ENCODE peak calls at places on chromosomes 4 and X, in six cellular contexts. J, M, O, K, P and W are unnamed samples. For H3K4me1, the result is how much of the 10 kb centered on the place peaks cover.

GRCh38 chrX:40095588-40096394 is 2.0 kb downstream of the BCOR start:
- DNase-seq in P (no peak), J (peak), M (no peak), O (no peak), K (peak), W (no peak)

GRCh38 chr4:15766821-15767220 is 11.3 kb upstream of the CD38 start:
- DNase-seq in J (no peak), P (no peak), K (no peak), O (no peak), M (no peak), W (no peak)

GRCh38 chr4:7759221-7759620 is 180.4 kb downstream of the AFAP1 start:
- DNase-seq in K (no peak), J (no peak), O (no peak), M (no peak), P (no peak), W (no peak)

GRCh38 chr4:176919631-176920030 is 126.9 kb upstream of the VEGFC start:
- DNase-seq in P (no peak), O (no peak), J (no peak), K (no peak), M (no peak), W (no peak)

GRCh38 chr4:46999584-46999983 is 6.2 kb upstream of the GABRA4 start:
- DNase-seq in O (peak), P (no peak), K (no peak), J (no peak), M (no peak), W (no peak)

GRCh38 chrX:97238632-97239031 is 354.9 kb downstream of the RPA4 start:
- DNase-seq in P (peak), O (peak), J (no peak), M (no peak), K (no peak), W (no peak)

GRCh38 chr4:18508801-18509200 is 487.2 kb upstream of the LCORL start:
- DNase-seq in P (no peak), K (no peak), M (no peak), J (no peak), O (no peak), W (no peak)

GRCh38 chrX:49792376-49792775 is 36.7 kb upstream of the PAGE4 start:
- DNase-seq in M (no peak), O (no peak), P (no peak), J (no peak), K (no peak), W (no peak)

GRCh38 chr4:13547563-13548041 is 3.3 kb upstream of the NKX3-2 start:
- DNase-seq in K (no peak), M (no peak), J (peak), O (no peak), P (no peak), W (no peak)

GRCh38 chr4:158131037-158131436 is 41.8 kb downstream of the GASK1B start:
- DNase-seq in K (no peak), M (no peak), P (no peak), J (no peak), O (peak), W (no peak)

GRCh38 chr4:46274717-46275116 is 115.2 kb downstream of the GABRA2 start:
- DNase-seq in K (no peak), P (no peak), J (no peak), O (no peak), M (no peak), W (no peak)

GRCh38 chrX:80812176-80812575 is 2.5 kb upstream of the BRWD3 start:
- DNase-seq in M (no peak), J (no peak), P (no peak), O (peak), K (peak), W (peak)

GRCh38 chr4:119232286-119232685 is 19.8 kb downstream of the USP53 start:
- DNase-seq in J (no peak), M (no peak), P (no peak), K (no peak), O (no peak), W (no peak)

GRCh38 chr4:182175788-182176519 is 67.2 kb upstream of the TENM3 start:
- DNase-seq in K (no peak), M (no peak), P (no peak), O (peak), J (no peak), W (no peak)

GRCh38 chr4:37664696-37665095 is 21.5 kb downstream of the RELL1 start:
- DNase-seq in J (no peak), P (no peak), M (no peak), K (no peak), O (no peak), W (no peak)

GRCh38 chr4:37662306-37662705 is 23.9 kb downstream of the RELL1 start:
- DNase-seq in J (no peak), O (no peak), K (no peak), P (no peak), M (no peak), W (no peak)

GRCh38 chr4:37661643-37662221 is 24.4 kb downstream of the RELL1 start:
- DNase-seq in P (no peak), K (no peak), O (peak), M (no peak), J (no peak), W (no peak)

GRCh38 chr4:37662861-37663390 is 23.2 kb downstream of the RELL1 start:
- DNase-seq in M (no peak), O (peak), K (peak), J (no peak), P (no peak), W (peak)

DNA sequence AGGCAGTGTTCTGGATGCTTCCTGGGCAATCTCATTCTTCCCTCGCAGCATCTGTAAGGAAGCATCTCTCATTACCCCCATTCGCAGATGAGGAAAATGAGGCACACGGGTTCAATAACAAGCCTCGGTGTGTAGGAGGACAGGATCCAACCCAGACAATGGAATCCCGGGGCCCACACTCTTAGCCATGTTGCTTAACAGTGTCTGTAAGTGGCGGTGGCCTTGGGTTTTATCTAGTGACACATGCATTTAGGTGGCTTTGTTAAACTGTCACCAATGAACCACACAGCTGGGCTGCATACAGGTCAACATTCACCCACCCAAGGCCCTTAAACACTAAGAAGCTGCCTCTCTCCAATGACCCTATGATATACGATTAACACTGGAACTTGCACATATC is 22.6 kb downstream of the RELL1 start:
- DNase-seq in M (no peak), K (no peak), O (no peak), P (no peak), J (no peak), W (no peak)
- H3K4me1 ChIP-seq in M (under half), K (half or more), O (under half), P (under half), J (half or more), W (half or more)

GRCh38 chr4:40216622-40217366 is 20.0 kb downstream of the RHOH start:
- DNase-seq in O (no peak), P (no peak), J (no peak), M (no peak), K (no peak), W (no peak)
- H3K4me1 ChIP-seq in O (under half), P (under half), J (under half), M (under half), K (under half), W (under half)

GRCh38 chr4:1204828-1205591 is 32.6 kb upstream of the SPON2 start:
- DNase-seq in M (no peak), O (no peak), P (no peak), K (peak), J (peak), W (peak)
- H3K4me1 ChIP-seq in M (under half), O (under half), P (under half), K (under half), J (half or more), W (under half)

GRCh38 chrX:86935988-86936387 is 581.6 kb upstream of the KLHL4 start:
- DNase-seq in M (no peak), K (no peak), O (no peak), J (no peak), P (no peak), W (no peak)

DNA sequence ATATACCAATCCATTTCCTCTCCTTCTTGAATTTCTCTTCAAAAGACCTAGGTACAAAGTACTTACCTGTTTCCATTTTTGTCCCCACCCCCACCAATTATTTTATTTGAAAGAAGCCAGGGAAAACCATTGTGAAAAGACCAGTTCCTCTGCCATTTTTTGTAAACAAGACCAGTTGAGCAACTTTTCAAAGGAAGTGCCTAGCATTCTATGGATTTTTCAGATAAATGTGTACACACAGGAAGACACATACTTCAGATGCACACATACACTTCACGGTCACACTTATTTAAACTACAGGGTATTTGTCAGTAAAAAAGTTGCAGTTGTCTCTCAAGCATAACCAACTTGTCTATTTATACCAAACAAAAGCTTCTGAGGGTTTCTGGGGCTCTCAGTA is 587.2 kb upstream of the KLHL4 start:
- DNase-seq in M (no peak), K (no peak), O (no peak), P (no peak), J (no peak), W (no peak)
- H3K4me1 ChIP-seq in M (under half), K (under half), O (under half), P (under half), J (under half), W (under half)

GRCh38 chr4:111814961-111815360 is 330.3 kb upstream of the FAM241A start:
- DNase-seq in P (no peak), J (no peak), K (no peak), O (no peak), M (no peak), W (no peak)
- H3K4me1 ChIP-seq in P (under half), J (under half), K (under half), O (under half), M (under half), W (under half)

GRCh38 chrX:46325312-46325877 is 219.8 kb downstream of the ZNF674 start:
- DNase-seq in M (no peak), K (no peak), J (no peak), P (no peak), O (peak), W (no peak)
- H3K4me1 ChIP-seq in M (under half), K (under half), J (under half), P (under half), O (under half), W (under half)

DNA sequence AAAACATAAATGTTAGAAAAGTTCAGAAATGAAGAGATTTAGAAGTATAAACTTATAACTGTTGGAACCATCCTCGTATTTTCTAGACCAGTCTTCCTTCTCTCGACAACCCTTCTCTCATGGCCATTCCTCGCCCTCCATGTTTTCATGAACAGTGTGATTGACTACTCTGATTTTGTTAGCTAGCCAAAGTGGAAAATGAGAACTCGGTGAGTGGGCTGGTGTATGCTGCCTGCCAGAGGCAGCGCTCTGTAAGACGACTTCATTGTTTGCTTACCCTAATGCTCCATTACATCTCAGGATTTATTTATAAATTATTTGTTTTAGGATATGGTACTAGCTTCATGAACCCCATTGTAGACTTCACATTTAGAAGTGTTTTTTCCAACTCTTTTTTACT is 153.0 kb downstream of the CBR4 start:
- DNase-seq in P (no peak), J (no peak), O (peak), M (no peak), K (no peak), W (no peak)
- H3K4me1 ChIP-seq in P (under half), J (under half), O (under half), M (half or more), K (under half), W (half or more)

GRCh38 chr4:168815373-168816345 is 194.4 kb downstream of the CBR4 start:
- DNase-seq in J (no peak), P (no peak), K (no peak), O (peak), M (no peak), W (no peak)
- H3K4me1 ChIP-seq in J (under half), P (under half), K (under half), O (under half), M (under half), W (half or more)

DNA sequence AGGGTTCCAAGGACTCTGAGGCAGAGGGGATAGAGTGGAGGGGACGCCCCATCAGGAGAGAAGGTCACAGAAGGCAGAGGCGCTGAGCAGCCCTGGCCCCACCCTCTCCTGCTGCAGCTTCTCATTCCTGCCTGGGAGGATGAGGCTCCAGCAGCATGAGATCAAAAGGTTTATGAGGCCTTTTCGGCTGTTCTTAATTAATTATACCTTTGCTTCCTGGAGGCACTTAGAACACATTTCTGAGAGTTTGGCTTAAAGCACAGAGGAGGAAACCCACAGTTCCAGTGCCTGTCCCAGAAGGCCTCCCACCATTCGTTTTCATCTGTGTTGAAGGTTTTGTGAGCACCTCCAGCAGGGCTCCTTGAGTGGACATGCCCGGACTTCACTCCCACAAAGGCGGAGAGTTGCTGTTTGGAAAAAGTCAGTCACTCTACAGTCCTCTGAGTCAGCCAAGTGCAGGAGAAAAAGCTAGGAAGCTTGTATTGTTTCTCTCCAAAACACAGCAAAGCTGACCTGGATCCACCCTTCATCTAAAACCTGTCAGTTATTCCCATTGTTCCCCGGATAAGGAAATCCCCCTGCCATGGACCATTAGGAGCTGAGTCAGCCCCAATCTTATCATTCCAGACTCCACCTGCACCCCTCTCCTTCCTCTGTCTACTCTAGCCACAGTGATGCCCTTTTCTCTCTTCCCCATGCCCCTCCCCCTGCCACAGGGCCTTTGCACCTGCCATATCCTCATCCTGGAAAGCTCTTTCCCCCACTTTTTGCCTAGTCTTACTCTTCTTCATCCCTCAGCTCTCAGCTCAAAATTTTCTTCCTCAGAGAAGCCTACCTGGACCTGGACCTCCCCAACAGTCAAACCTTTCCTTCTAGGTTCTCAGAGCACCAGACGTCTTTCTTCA is 276.8 kb downstream of the FBXW7 start:
- DNase-seq in O (peak), M (no peak), K (no peak), J (no peak), P (no peak), W (no peak)
- H3K4me1 ChIP-seq in O (under half), M (under half), K (under half), J (under half), P (under half), W (under half)